ENCODE peak calls at places on chromosomes 1 and 21, in four cellular contexts. B is mesendoderm; U is CD8-positive, alpha-beta T cell; P is astrocyte. W is an unnamed sample.

GRCh38 chr1:21896652-21897532 is 40.2 kb downstream of the HSPG2 start:
- DNase-seq in U (no peak), P (no peak), B (peak; percentile 75), W (no peak)

GRCh38 chr1:22259581-22260282 is 116.8 kb upstream of the WNT4 start:
- DNase-seq in P (no peak), U (no peak), B (no peak), W (no peak)

GRCh38 chr21:37257526-37257966 is 9.6 kb downstream of the VPS26C start:
- DNase-seq in U (no peak), P (peak; percentile 24), B (no peak), W (no peak)

GRCh38 chr1:234925440-234926251 is 203.0 kb downstream of the TOMM20 start:
- DNase-seq in B (peak; percentile 96), P (peak; percentile 100), U (no peak), W (no peak)

GRCh38 chr1:109993885-109994284 is 9.3 kb downstream of the AHCYL1 start:
- DNase-seq in U (no peak), B (no peak), P (no peak), W (no peak)

GRCh38 chr1:151710187-151710586 is 6.4 kb downstream of the CELF3 start:
- DNase-seq in B (peak; percentile 85), U (no peak), P (peak; percentile 48), W (no peak)

GRCh38 chr1:107404756-107405155 is 263.9 kb downstream of the NTNG1 start:
- DNase-seq in U (no peak), B (no peak), P (peak; percentile 93), W (no peak)

GRCh38 chr1:114902343-114902742 is 47.7 kb downstream of the SYCP1 start:
- DNase-seq in U (no peak), P (no peak), B (peak; percentile 37), W (no peak)

GRCh38 chr1:186479162-186479561 is 18.2 kb upstream of the PDC start:
- DNase-seq in P (no peak), B (peak; percentile 32), U (no peak), W (no peak)

GRCh38 chr21:45615145-45615711 is 28.3 kb upstream of the PCBP3 start:
- DNase-seq in P (peak; percentile 45), B (no peak), U (peak; percentile 68), W (peak; percentile 86)

GRCh38 chr1:2350911-2351655 is 40.3 kb downstream of the MORN1 start:
- DNase-seq in P (no peak), B (no peak), U (no peak), W (no peak)

GRCh38 chr1:116457944-116458343 is 84.9 kb downstream of the ATP1A1 start:
- DNase-seq in B (no peak), U (no peak), P (no peak), W (no peak)

GRCh38 chr1:33181906-33182305 is at the start of gene TRIM62:
- DNase-seq in B (peak; percentile 88), U (peak; percentile 73), P (peak; percentile 58), W (peak; percentile 57)

GRCh38 chr21:45430521-45431501 is 25.8 kb downstream of the COL18A1 start:
- DNase-seq in B (peak; percentile 94), P (peak; percentile 78), U (no peak), W (no peak)

GRCh38 chr1:46646331-46646730 is 21.8 kb downstream of the ATPAF1 start:
- DNase-seq in B (no peak), P (peak; percentile 55), U (no peak), W (no peak)

GRCh38 chr1:212981025-212981495 is 30.7 kb downstream of the VASH2 start:
- DNase-seq in U (no peak), P (no peak), B (no peak), W (no peak)

GRCh38 chr1:238647877-238648276 is 738.5 kb upstream of the CHRM3 start:
- DNase-seq in P (peak; percentile 100), U (no peak), B (peak; percentile 98), W (no peak)

GRCh38 chr1:29304025-29304684 is 67.8 kb downstream of the PTPRU start:
- DNase-seq in B (no peak), P (no peak), U (no peak), W (no peak)

GRCh38 chr1:16615253-16616252 is 2.2 kb upstream of the NBPF1 start:
- DNase-seq in B (no peak), U (no peak), P (no peak), W (no peak)

GRCh38 chr1:44723064-44723463 is 7.9 kb downstream of the RNU5D-1 start:
- DNase-seq in B (no peak), P (no peak), U (no peak), W (no peak)

GRCh38 chr1:43606624-43607023 is 43.3 kb upstream of the KDM4A start:
- DNase-seq in P (no peak), U (no peak), B (no peak), W (no peak)

GRCh38 chr1:17339521-17339920 is 31.5 kb downstream of the PADI4 start:
- DNase-seq in P (no peak), U (no peak), B (no peak), W (no peak)

GRCh38 chr1:33147997-33148314 is 33.9 kb downstream of the TRIM62 start:
- DNase-seq in B (peak; percentile 62), U (no peak), P (no peak), W (no peak)

GRCh38 chr1:232833966-232834535 is 28.8 kb downstream of the MAP10 start:
- DNase-seq in P (peak; percentile 14), B (no peak), U (no peak), W (no peak)

GRCh38 chr1:150550222-150551048 is 1.2 kb downstream of the ADAMTSL4 start:
- DNase-seq in B (peak; percentile 68), P (no peak), U (no peak), W (no peak)

GRCh38 chr1:179034720-179035119 is 9.0 kb downstream of the FAM20B start:
- DNase-seq in U (no peak), B (no peak), P (peak; percentile 48), W (no peak)

GRCh38 chr1:52424238-52424637 is 19.8 kb downstream of the PRPF38A start:
- DNase-seq in B (no peak), P (no peak), U (peak; percentile 11), W (peak; percentile 81)

GRCh38 chr1:66360285-66360724 is 173.6 kb upstream of the SGIP1 start:
- DNase-seq in B (no peak), U (no peak), P (no peak), W (peak; percentile 8)

GRCh38 chr1:229046251-229046853 is 224.6 kb upstream of the RAB4A start:
- DNase-seq in U (no peak), P (no peak), B (no peak), W (no peak)

GRCh38 chr1:155324717-155325595 is 4.3 kb downstream of the RUSC1 start:
- DNase-seq in B (peak; percentile 89), U (no peak), P (no peak), W (no peak)

GRCh38 chr1:2875677-2876531 is 74.4 kb upstream of the TTC34 start:
- DNase-seq in P (no peak), B (no peak), U (no peak), W (no peak)

GRCh38 chr1:53292690-53293089 is 35.2 kb downstream of the LRP8 start:
- DNase-seq in U (no peak), B (no peak), P (no peak), W (no peak)

GRCh38 chr1:190328361-190328760 is 149.3 kb downstream of the BRINP3 start:
- DNase-seq in U (no peak), P (peak; percentile 25), B (no peak), W (no peak)

GRCh38 chr1:118986291-118986838 is 1.8 kb downstream of the TBX15 start:
- DNase-seq in P (no peak), U (no peak), B (peak; percentile 47), W (no peak)

GRCh38 chr1:24586970-24587820 is 31.3 kb downstream of the NCMAP start:
- DNase-seq in U (peak; percentile 30), P (peak; percentile 25), B (peak; percentile 70), W (peak; percentile 71)

GRCh38 chr1:82227286-82227685 is 426.6 kb downstream of the ADGRL2 start:
- DNase-seq in B (no peak), U (no peak), P (peak; percentile 20), W (no peak)

GRCh38 chr1:110069302-110070281 is 880 bp downstream of the ALX3 start:
- DNase-seq in P (no peak), B (no peak), U (no peak), W (no peak)

GRCh38 chr1:178023181-178023618 is 53.3 kb upstream of the SEC16B start:
- DNase-seq in B (no peak), P (no peak), U (no peak), W (no peak)
- H3K4me3 ChIP-seq in B (no peak overlapping the region), P (no peak overlapping the region), U (no peak overlapping the region), W (no peak overlapping the region)

GRCh38 chr1:55287732-55288131 is 72.6 kb upstream of the USP24 start:
- DNase-seq in U (no peak), P (no peak), B (no peak), W (no peak)

GRCh38 chr1:55286851-55287602 is 71.9 kb upstream of the USP24 start:
- DNase-seq in P (peak; percentile 51), U (no peak), B (no peak), W (no peak)

GRCh38 chr1:55288245-55288644 is 73.1 kb upstream of the USP24 start:
- DNase-seq in U (no peak), P (no peak), B (no peak), W (no peak)

GRCh38 chr1:55289614-55290013 is 74.5 kb upstream of the USP24 start:
- DNase-seq in U (no peak), B (peak; percentile 50), P (no peak), W (no peak)

DNA sequence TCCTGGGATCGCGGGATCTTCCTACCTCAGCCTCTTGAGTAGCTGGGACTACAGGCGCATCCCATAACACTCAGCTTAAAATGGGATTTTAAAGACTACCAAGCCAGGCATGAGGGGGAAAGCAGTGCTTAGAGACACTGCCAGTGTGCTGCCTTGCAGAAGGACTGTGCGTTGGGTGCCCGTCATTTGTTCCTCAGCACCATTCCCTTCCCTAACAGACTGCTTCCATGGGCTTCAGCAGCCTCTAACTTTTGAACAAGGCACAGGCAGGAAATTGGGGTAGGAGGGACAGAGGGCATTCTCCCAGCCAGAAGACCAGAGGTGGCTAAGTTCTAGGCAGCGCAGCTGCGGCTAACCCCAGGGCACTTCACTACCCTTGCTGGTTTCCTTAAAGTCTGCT is 73.9 kb upstream of the USP24 start:
- DNase-seq in U (no peak), B (no peak), P (no peak), W (no peak)
- H3K4me3 ChIP-seq in U (no peak overlapping the region), B (no peak overlapping the region), P (no peak overlapping the region), W (no peak overlapping the region)

DNA sequence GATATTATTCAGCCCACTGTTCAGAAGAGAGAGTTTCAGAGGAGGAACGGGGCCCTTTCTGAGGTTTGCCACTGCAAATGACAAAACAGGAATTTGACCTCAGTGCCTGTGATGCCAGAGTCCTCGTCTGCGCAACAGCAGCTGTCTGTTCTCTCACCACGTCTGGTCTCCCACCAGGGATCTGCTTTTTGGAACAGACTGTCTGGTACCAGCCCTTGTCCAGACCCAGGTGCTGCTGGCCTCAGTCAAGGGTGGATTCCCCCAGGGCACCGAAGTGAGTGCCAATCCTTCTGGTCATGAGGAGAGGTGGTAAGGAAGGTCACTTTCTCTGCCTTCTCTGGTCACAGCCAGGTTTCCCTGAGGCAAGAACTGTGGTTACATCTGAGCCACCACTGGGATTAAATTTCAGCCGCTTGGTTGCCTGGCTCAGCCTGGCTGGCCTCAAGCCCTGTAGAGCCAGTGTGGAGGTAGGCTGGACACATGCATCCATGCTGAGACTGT is 2.3 kb upstream of the BCAN start:
- DNase-seq in B (no peak), P (no peak), U (no peak), W (no peak)
- H3K4me3 ChIP-seq in B (no peak overlapping the region), P (no peak overlapping the region), U (no peak overlapping the region), W (no peak overlapping the region)

DNA sequence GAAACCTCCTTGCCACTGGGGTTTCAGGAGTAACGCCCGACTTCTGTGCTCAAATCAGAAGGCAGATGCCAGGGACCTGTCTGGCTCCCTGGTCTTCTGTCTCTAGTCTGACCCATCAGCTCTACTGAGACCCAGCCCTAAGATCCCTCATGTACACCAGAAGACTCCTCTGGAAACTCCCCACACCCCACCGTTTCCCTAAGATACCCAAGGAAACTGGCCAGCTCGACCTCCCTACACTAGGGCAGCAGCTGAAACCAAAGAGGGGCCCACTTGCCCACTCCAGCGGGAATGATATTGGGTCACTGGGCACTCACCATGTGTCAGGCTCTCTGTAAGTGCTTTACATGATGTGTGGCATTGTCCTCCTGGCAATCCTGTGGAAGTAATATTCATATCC is 469 bp upstream of the S100A16 start:
- DNase-seq in B (no peak), P (no peak), U (no peak), W (no peak)
- H3K4me3 ChIP-seq in B (no peak overlapping the region), P (no peak overlapping the region), U (no peak overlapping the region), W (no peak overlapping the region)

W was measured in Jurkat, Clone E6-1.